ENCODE peak calls at places on chromosomes 1 and 21, in six cellular contexts. I is K562, G is GM12892, O is GM12878, D is H1, B is HepG2. E is an unnamed sample.

GRCh38 chr1:83583351-83584014 is 415.4 kb downstream of the TTLL7 start:
- DNase-seq in B (no peak), I (no peak), G (no peak), O (no peak), D (no peak), E (no peak)

GRCh38 chr1:150551784-150552691 is 2.8 kb downstream of the ADAMTSL4 start:
- DNase-seq in O (no peak), B (peak; percentile 91), D (no peak), I (peak; percentile 68), G (no peak), E (no peak)

GRCh38 chr1:199550384-199551067 is 477.0 kb upstream of the NR5A2 start:
- DNase-seq in I (no peak), O (no peak), G (no peak), D (no peak), B (no peak), E (no peak)

GRCh38 chr1:204224655-204225054 is 10.9 kb upstream of the GOLT1A start:
- DNase-seq in D (no peak), I (no peak), O (no peak), G (no peak), B (no peak), E (no peak)

GRCh38 chr1:156658496-156658895 is 16.6 kb downstream of the BCAN start:
- DNase-seq in D (no peak), B (no peak), G (no peak), I (no peak), O (no peak), E (no peak)

GRCh38 chr1:150875197-150876110 is 945 bp downstream of the ARNT start:
- DNase-seq in B (peak; percentile 10), D (no peak), O (no peak), I (no peak), G (no peak), E (no peak)

GRCh38 chr21:30146558-30147282 is 19.9 kb downstream of the CLDN17 start:
- DNase-seq in B (no peak), D (no peak), G (no peak), O (no peak), I (no peak), E (no peak)

GRCh38 chr1:234699795-234700665 is 90.1 kb upstream of the IRF2BP2 start:
- DNase-seq in G (peak; percentile 32), O (peak; percentile 83), I (peak; percentile 85), B (no peak), D (no peak), E (no peak)

GRCh38 chr1:117967472-117967871 is 37.9 kb downstream of the WDR3 start:
- DNase-seq in I (no peak), G (no peak), O (no peak), D (no peak), B (no peak), E (no peak)

GRCh38 chr1:58896211-58897183 is 112.7 kb upstream of the JUN start:
- DNase-seq in I (peak; percentile 83), O (no peak), D (no peak), B (no peak), G (no peak), E (no peak)

GRCh38 chr21:16427587-16428087 is 697.9 kb downstream of the USP25 start:
- DNase-seq in O (no peak), D (no peak), B (no peak), G (no peak), I (no peak), E (no peak)

GRCh38 chr1:1972976-1973715 is 30.4 kb downstream of the CFAP74 start:
- DNase-seq in O (no peak), B (no peak), I (no peak), G (no peak), D (no peak), E (no peak)

GRCh38 chr1:9145021-9145668 is 16.2 kb upstream of the GPR157 start:
- DNase-seq in I (peak; percentile 29), G (no peak), D (no peak), O (no peak), B (peak; percentile 79), E (no peak)

GRCh38 chr1:34037856-34038255 is 127.2 kb downstream of the CSMD2 start:
- DNase-seq in O (no peak), I (no peak), D (no peak), B (no peak), G (no peak), E (no peak)

DNA sequence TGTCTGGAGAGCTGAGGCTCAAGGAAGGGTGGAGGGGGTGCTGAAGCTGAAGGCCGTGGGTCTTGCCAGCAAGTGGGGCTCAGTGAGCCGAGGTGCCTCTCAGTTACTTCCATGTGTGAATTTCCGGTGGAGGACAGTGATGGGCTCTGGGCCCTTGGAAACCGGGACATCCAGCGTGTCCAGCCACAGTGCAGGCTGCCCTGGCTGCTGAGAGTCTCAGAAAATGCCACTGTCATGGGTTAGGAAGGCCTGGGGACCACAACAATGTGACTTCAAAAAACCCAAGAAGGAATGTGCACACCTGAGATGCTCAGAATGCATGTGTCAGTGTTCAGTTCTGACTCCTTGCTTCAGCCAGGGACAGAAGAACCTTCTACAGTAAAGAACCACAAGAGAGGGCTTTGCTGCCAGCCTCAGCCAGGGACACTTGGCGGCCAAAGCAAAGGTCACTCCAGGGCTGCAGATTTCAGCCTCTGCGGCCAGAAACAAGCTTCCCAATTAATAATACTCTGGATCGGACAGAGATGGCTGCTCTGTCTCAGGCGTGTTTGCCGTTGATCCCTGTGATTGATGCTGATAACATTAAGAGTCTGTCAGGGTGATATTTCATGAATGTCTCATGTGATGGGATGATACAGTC is 12.6 kb upstream of the LAMTOR5 start:
- DNase-seq in G (no peak), D (no peak), I (no peak), B (no peak), O (no peak), E (no peak)
- TF ChIP-seq TAF1 in G (no peak), D (no peak), I (no peak), B (no peak), O (no peak), E (no peak)

DNA sequence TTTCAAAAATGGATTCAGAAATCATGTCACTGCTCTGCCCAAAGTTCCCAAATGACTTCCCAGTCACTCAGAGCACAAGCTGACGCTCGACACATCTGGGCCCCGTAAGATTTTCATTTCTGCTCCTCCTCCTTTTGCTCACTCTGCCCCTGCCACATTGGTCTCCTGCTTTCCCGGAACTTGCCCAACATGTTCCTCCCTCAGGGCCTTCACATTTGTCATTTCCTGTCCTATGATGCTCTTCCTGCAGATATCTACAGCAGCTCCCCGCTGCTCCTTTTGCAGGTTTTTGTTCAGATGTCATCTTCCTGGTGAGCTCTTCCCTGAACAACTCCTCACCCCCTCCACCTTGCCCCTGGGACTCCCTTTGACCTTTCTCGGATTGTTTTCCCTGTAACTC is 58.5 kb upstream of the IVNS1ABP start:
- DNase-seq in G (no peak), D (no peak), O (no peak), I (no peak), B (no peak), E (no peak)
- TF ChIP-seq POLR2AphosphoS5 in G (no peak), D (no peak), O (no peak), I (no peak), B (no peak), E (no peak)

DNA sequence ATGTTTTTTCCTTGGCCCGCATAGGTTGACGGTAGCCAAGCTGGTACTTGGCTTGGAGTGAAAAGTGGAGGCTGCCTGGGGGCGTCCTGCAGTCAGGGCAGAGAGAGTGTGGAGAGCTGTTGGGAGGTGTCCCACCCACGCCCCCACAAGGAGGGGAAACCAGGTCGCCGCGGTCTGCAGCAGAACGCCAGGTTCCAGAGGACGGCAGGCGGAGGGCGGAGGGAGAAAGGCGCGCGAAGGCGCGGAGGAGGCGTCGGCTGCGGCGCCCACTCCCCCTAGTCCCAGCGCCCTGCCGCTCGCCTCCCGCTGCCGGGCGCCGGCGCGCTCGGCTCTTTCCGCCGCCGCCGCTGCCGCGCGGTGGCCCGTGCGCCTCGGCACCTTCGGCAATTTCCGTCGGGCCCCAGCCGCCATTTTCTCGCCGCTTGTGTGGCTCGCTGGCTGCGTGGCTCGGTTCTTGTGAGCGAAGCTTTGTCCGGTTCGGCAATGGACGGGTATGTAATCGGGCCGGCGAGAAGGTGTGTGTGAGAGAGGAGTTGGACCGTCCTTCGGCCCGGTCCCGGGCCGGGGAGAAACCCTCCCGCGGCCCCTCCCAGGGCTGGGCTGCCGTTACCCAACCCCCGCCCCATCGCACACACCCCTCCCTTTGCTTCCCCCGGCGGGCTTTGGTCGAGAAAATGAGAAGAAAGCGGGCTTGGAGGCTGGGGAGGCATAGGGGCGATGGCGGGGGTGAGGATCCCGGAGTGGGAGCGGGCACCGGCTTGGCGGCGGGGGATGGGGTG is at the start of gene PTBP2:
- DNase-seq in O (peak; percentile 25), G (peak; percentile 83), B (peak; percentile 55), D (peak; percentile 92), I (peak; percentile 71), E (peak; percentile 83)
- TF ChIP-seq POLR2A in O (peak; percentile 85), G (peak; percentile 64), B (peak; percentile 64), D (peak; percentile 80), I (peak; percentile 83), E (no peak)

DNA sequence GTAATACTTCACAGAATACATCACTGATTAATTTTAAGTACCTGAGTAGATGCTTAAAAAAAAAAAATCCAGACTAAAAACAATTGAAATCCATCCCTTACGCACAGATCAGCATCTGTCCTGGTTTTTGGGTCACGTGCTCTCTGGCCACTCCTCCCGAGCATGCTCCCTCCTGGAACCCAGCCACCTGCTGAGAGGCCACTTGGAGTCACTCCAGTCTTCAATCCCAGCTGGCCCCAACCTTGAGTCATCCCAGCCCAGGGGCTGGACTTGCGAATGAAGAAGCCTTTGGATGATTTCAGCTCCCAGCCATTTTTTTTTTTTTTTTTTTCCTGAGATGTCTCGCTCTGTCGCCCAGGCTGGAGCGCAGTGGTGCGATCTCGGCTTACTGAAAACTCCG is 8.9 kb downstream of the MAP1LC3C start:
- DNase-seq in B (no peak), I (peak; percentile 56), D (no peak), G (no peak), O (no peak), E (no peak)
- TF ChIP-seq TAF1 in B (no peak), I (no peak), D (no peak), G (no peak), O (no peak), E (no peak)

GRCh38 chr1:212691561-212692071 is 8.0 kb downstream of the BATF3 start:
- DNase-seq in B (no peak), G (no peak), D (no peak), O (peak; percentile 60), I (no peak), E (no peak)
- TF ChIP-seq POLR2AphosphoS5 in B (no peak), G (no peak), D (no peak), O (no peak), I (no peak), E (no peak)

GRCh38 chr1:12543747-12544146 is 74.3 kb downstream of the DHRS3 start:
- DNase-seq in O (no peak), I (no peak), D (no peak), B (no peak), G (no peak), E (no peak)
- TF ChIP-seq POLR2A in O (no peak), I (no peak), D (no peak), B (no peak), G (no peak), E (no peak)

GRCh38 chr1:41431490-41432350 is 52.8 kb downstream of the EDN2 start:
- DNase-seq in G (no peak), I (no peak), O (no peak), D (no peak), B (no peak), E (no peak)
- TF ChIP-seq TAF1 in G (no peak), I (no peak), O (no peak), D (no peak), B (no peak), E (no peak)

GRCh38 chr1:94863297-94863911 is 43.2 kb downstream of the SLC44A3 start:
- DNase-seq in B (no peak), I (no peak), D (no peak), O (no peak), G (no peak), E (no peak)
- TF ChIP-seq POLR2AphosphoS5 in B (no peak), I (no peak), D (no peak), O (no peak), G (no peak), E (no peak)

GRCh38 chr1:207993477-207994445 is 82.8 kb upstream of the CD34 start:
- DNase-seq in B (no peak), O (no peak), I (peak; percentile 60), D (peak; percentile 70), G (no peak), E (no peak)
- TF ChIP-seq POLR2A in B (no peak), O (no peak), I (no peak), D (no peak), G (no peak), E (no peak)

E was measured in GM12891.